ENCODE peak calls at places on chromosomes 7 and 10, in five cellular contexts. O is mammary epithelial cell; E is fibroblast of pulmonary artery; N is spleen; P is CD8-positive, alpha-beta T cell. H is an unnamed sample.

GRCh38 chr7:100562195-100563099 is 11.3 kb downstream of the SAP25 start:
- DNase-seq in O (no peak), E (no peak), P (no peak), N (no peak), H (no peak)

GRCh38 chr7:76206633-76207032 is 4.9 kb downstream of the SRRM3 start:
- DNase-seq in O (no peak), P (no peak), N (no peak), E (peak; percentile 39), H (no peak)

GRCh38 chr10:33160151-33160550 is 174.3 kb downstream of the NRP1 start:
- DNase-seq in E (no peak), O (no peak), P (no peak), N (no peak), H (peak; percentile 4)

GRCh38 chr7:12961910-12962309 is 274.5 kb downstream of the ARL4A start:
- DNase-seq in O (no peak), N (no peak), P (no peak), E (no peak), H (no peak)

GRCh38 chr7:51040777-51041176 is 258.1 kb upstream of the GRB10 start:
- DNase-seq in P (no peak), O (no peak), E (no peak), N (no peak), H (no peak)

GRCh38 chr7:22667562-22668239 is 59.3 kb upstream of the IL6 start:
- DNase-seq in E (peak; percentile 57), P (no peak), O (peak; percentile 92), N (no peak), H (no peak)

GRCh38 chr10:117541909-117542705 is 439 bp upstream of the EMX2 start:
- DNase-seq in O (no peak), N (no peak), P (no peak), E (peak; percentile 81), H (peak; percentile 85)

GRCh38 chr7:18780266-18780665 is 284.7 kb downstream of the HDAC9 start:
- DNase-seq in E (no peak), N (no peak), O (no peak), P (no peak), H (no peak)

GRCh38 chr10:13066527-13066926 is 33.4 kb upstream of the OPTN start:
- DNase-seq in E (no peak), N (no peak), O (no peak), P (no peak), H (no peak)

GRCh38 chr10:37960738-37961137 is 15.7 kb downstream of the ZNF25 start:
- DNase-seq in N (no peak), O (no peak), E (peak; percentile 27), P (no peak), H (no peak)

GRCh38 chr10:14523286-14523685 is 192.6 kb upstream of the FRMD4A start:
- DNase-seq in P (no peak), N (no peak), E (no peak), O (no peak), H (no peak)

GRCh38 chr10:21369697-21370096 is 155.8 kb downstream of the SKIDA1 start:
- DNase-seq in E (peak; percentile 77), N (no peak), P (no peak), O (no peak), H (no peak)

GRCh38 chr7:27179503-27180430 is 5.3 kb downstream of the HOXA11 start:
- DNase-seq in N (peak; percentile 89), O (peak; percentile 35), P (peak; percentile 47), E (peak; percentile 43), H (peak; percentile 88)

GRCh38 chr10:49656845-49657493 is 22.5 kb upstream of the C10orf53 start:
- DNase-seq in O (peak; percentile 44), P (no peak), E (no peak), N (no peak), H (no peak)

GRCh38 chr7:1144269-1144771 is 15.7 kb downstream of the ZFAND2A start:
- DNase-seq in O (peak; percentile 39), E (peak; percentile 27), N (peak; percentile 71), P (no peak), H (no peak)

GRCh38 chr10:124649209-124649608 is 95.0 kb downstream of the FAM53B start:
- DNase-seq in P (no peak), O (no peak), N (peak; percentile 72), E (peak; percentile 79), H (no peak)

GRCh38 chr10:102412293-102412692 is 6.3 kb downstream of the PSD start:
- DNase-seq in E (no peak), O (no peak), P (no peak), N (no peak), H (no peak)

GRCh38 chr10:57657164-57657765 is 610.4 kb downstream of the IPMK start:
- DNase-seq in O (peak; percentile 30), E (peak; percentile 73), N (no peak), P (no peak), H (peak; percentile 60)

GRCh38 chr10:3231951-3232730 is 59.6 kb upstream of the PITRM1 start:
- DNase-seq in E (peak; percentile 32), N (no peak), P (no peak), O (no peak), H (no peak)

DNA sequence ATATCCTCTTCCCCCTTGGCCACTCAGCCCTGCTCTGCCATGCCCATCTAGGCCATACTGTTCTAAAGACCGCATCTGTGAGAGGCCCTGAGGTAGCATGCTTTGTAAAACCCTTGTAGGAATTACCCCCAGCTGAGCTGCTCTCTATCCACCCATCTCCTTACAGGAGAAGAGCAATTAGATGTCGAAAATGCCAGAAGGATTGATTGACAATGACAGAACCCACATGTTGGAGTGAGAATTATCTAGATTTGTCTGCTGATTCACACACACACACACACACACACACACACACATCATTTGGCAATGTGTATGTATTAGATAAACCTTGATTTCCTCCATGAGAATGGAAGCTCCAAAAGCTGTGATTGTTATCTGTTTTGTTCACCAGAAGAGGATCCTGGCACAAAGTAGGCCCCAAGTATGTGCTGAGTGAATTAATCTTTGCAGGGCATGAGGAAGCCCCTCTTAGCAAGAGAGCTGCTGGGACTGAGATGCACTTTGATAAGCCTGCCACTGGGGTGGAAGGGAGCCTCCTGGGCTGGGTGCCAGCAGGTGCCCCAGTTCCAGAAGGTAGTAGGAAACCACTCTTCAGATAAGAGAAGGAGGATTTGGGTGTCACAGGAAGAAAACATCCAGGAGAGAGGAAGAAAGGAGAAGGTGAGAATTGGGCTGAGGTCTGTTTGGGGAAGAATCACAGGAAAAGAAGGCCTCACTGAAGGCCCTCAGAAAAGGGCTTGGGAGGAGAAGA is 187.5 kb upstream of the ADO start:
- DNase-seq in P (no peak), E (no peak), O (no peak), N (no peak), H (no peak)
- TF ChIP-seq CTCF in P (no peak), E (no peak), O (no peak), N (no peak), H (no peak)

DNA sequence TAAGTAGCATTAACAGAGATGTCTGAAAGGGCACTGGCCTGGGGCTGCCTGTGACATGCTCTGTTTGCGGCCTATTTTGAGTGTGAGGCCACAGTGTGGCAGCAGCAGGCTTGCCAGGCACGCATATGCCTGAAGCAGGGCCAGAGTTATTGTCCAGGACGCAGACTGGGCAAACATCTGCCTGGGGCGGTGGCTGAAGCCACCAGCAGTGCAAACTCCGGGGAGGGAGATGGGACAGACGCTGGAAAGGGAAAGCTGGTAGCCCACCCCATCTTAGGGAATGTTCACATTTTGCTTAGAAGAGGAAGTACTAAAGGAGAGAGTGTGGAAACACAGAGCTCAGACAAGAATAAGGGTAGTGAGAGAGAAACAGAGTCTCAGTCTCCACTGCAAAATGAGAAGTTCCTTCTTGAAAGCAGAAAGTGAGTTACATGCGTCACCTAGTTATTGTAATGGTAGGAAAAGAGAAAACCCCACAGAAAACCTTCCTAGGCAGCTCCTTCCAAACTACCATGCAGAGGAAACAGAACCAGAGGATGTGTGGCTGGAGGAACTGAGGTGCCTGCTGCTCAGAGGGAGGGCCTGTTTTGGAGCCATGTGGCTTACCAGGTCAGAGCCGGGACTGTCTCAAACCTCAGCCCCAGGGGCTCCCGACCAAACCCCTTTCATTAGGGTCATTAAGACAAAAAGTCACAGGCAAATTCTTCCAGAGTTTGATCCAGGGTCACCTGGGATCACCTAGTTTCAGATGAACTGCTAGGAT is 14.5 kb downstream of the AKR1B1 start:
- DNase-seq in E (no peak), P (no peak), O (no peak), N (no peak), H (no peak)
- TF ChIP-seq CTCF in E (no peak), P (no peak), O (no peak), N (no peak), H (no peak)

GRCh38 chr7:95723583-95724180 is 48.7 kb upstream of the DYNC1I1 start:
- DNase-seq in P (no peak), E (peak; percentile 67), O (peak; percentile 22), N (no peak), H (peak; percentile 44)

GRCh38 chr7:95730493-95731280 is 41.7 kb upstream of the DYNC1I1 start:
- DNase-seq in P (no peak), N (no peak), O (no peak), E (no peak), H (no peak)

GRCh38 chr7:95725170-95725569 is 47.2 kb upstream of the DYNC1I1 start:
- DNase-seq in N (no peak), E (no peak), P (no peak), O (no peak), H (no peak)
- TF ChIP-seq CTCF in N (no peak), E (no peak), P (no peak), O (no peak), H (no peak)

GRCh38 chr10:16626697-16627096 is 105.0 kb upstream of the C1QL3 start:
- DNase-seq in E (peak; percentile 4), O (no peak), P (no peak), N (no peak), H (no peak)
- TF ChIP-seq CTCF in E (no peak), O (no peak), P (no peak), N (no peak), H (no peak)

GRCh38 chr7:147413243-147413642 is 1177.3 kb upstream of the C7orf33 start:
- DNase-seq in O (no peak), N (no peak), E (no peak), P (no peak), H (no peak)

GRCh38 chr7:147419001-147419400 is 1171.6 kb upstream of the C7orf33 start:
- DNase-seq in P (no peak), N (no peak), E (no peak), O (no peak), H (no peak)

GRCh38 chr7:147412109-147412508 is 1178.5 kb upstream of the C7orf33 start:
- DNase-seq in E (no peak), P (no peak), N (no peak), O (no peak), H (no peak)

GRCh38 chr7:147412782-147413186 is 1177.8 kb upstream of the C7orf33 start:
- DNase-seq in N (no peak), P (no peak), O (peak; percentile 7), E (peak; percentile 94), H (no peak)

GRCh38 chr7:147415991-147416390 is 1174.6 kb upstream of the C7orf33 start:
- DNase-seq in O (no peak), N (no peak), P (no peak), E (peak; percentile 21), H (no peak)
- TF ChIP-seq CTCF in O (no peak), N (no peak), P (no peak), E (no peak), H (no peak)

H was measured in nephron progenitor cell.